ENCODE peak calls at places on chromosomes 16 and 17, in six cellular contexts. A is left cardiac atrium; S is CD8-positive, alpha-beta T cell; T is activated CD8-positive, alpha-beta T cell treated with anti-CD3 and anti-CD28 coated beads, Interleukin-2, amount 10 ng/mL, durations not matched to agents 7 days and 5 days; U is Panc1; J is stimulated activated effector memory CD8-positive, alpha-beta T cell treated with anti-CD3 and anti-CD28 coated beads, Interleukin-12 subunit alpha, Interleukin-12 subunit beta, amount 100 ng/mL, for 72 hours. G is an unnamed sample.
A peak's percentile ranks its signal among the peaks of the same experiment; 100 is the strongest.

GRCh38 chr17:71753070-71753469 is 367.8 kb upstream of the SOX9 start:
- ATAC-seq in T (no peak), A (no peak), S (no peak), U (no peak), J (no peak), G (no peak)

GRCh38 chr16:77432264-77432663 is 2.6 kb downstream of the ADAMTS18 start:
- ATAC-seq in T (no peak), U (no peak), J (no peak), S (no peak), A (no peak), G (no peak)

GRCh38 chr17:55284001-55284884 is 19.5 kb downstream of the HLF start:
- ATAC-seq in S (no peak), A (no peak), T (no peak), U (no peak), J (no peak), G (no peak)

GRCh38 chr17:56141046-56141839 is 12.0 kb upstream of the ANKFN1 start:
- ATAC-seq in T (no peak), A (no peak), S (no peak), J (no peak), U (no peak), G (no peak)

GRCh38 chr16:81625544-81626152 is 153.4 kb upstream of the PLCG2 start:
- ATAC-seq in T (no peak), U (peak; percentile 55), S (no peak), A (peak; percentile 92), J (no peak), G (peak; percentile 39)

GRCh38 chr17:40032322-40033320 is 17.4 kb downstream of the CSF3 start:
- ATAC-seq in U (no peak), T (no peak), J (no peak), S (no peak), A (peak; percentile 28), G (no peak)

GRCh38 chr16:64437706-64438329 is 684.0 kb downstream of the CDH11 start:
- ATAC-seq in J (no peak), S (no peak), T (no peak), U (no peak), A (no peak), G (no peak)

GRCh38 chr16:19419691-19420060 is 2.0 kb downstream of the TMC5 start:
- ATAC-seq in A (no peak), J (no peak), T (no peak), U (peak; percentile 88), S (no peak), G (no peak)

GRCh38 chr17:73228748-73229236 is 32.9 kb downstream of the CPSF4L start:
- ATAC-seq in U (peak; percentile 24), J (peak; percentile 38), T (no peak), A (peak; percentile 21), S (no peak), G (no peak)

GRCh38 chr16:88681084-88681680 is 5.1 kb downstream of the SNAI3 start:
- ATAC-seq in J (no peak), A (no peak), U (peak; percentile 68), T (peak; percentile 21), S (peak; percentile 25), G (peak; percentile 73)